ENCODE peak calls at places on chromosomes 16 and 17, in seven cellular contexts. B is ovary, A is OCI-LY7, N is heart right ventricle, F is adrenal gland, W is ascending aorta, Z is H1. Q is an unnamed sample. For H3K4me1, the result is how much of the 10 kb centered on the place peaks cover.

GRCh38 chr16:11493531-11493929 is 93.2 kb downstream of the LITAF start:
- DNase-seq in B (no peak), F (no peak), W (no peak), A (peak), Z (no peak), N (no peak), Q (no peak)

GRCh38 chr17:18093616-18094408 is 6.1 kb downstream of the DRG2 start:
- DNase-seq in A (peak), B (peak), W (no peak), F (peak), Z (no peak), N (peak), Q (no peak)

GRCh38 chr17:71922439-71922838 is 198.4 kb upstream of the SOX9 start:
- DNase-seq in A (no peak), F (no peak), B (no peak), Z (no peak), W (no peak), N (no peak), Q (no peak)

GRCh38 chr16:67882374-67883145 is 2.1 kb upstream of the NRN1L start:
- DNase-seq in B (no peak), N (peak), A (no peak), Z (no peak), W (no peak), F (peak), Q (no peak)

GRCh38 chr17:9095390-9095789 is 74.1 kb downstream of the NTN1 start:
- DNase-seq in F (no peak), W (no peak), B (no peak), Z (no peak), N (no peak), A (no peak), Q (no peak)

GRCh38 chr17:8556074-8556473 is 74.5 kb downstream of the MYH10 start:
- DNase-seq in A (no peak), W (no peak), Z (no peak), F (no peak), N (no peak), B (no peak), Q (no peak)

GRCh38 chr17:1730345-1731193 is 6.1 kb downstream of the WDR81 start:
- DNase-seq in F (peak), W (no peak), B (peak), A (no peak), Z (no peak), N (peak), Q (peak)

GRCh38 chr16:85202051-85202601 is 89.9 kb upstream of the CIBAR2 start:
- DNase-seq in W (no peak), B (no peak), F (no peak), Z (no peak), N (no peak), A (no peak), Q (no peak)

GRCh38 chr16:22977294-22977697 is 163.3 kb downstream of the HS3ST2 start:
- DNase-seq in W (no peak), F (no peak), Z (no peak), A (peak), N (no peak), B (no peak), Q (no peak)

GRCh38 chr17:49723423-49723822 is 15.7 kb upstream of the SLC35B1 start:
- DNase-seq in F (peak), N (peak), B (peak), Z (no peak), A (no peak), W (no peak), Q (no peak)

GRCh38 chr16:65410801-65411200 is 288.9 kb upstream of the CDH11 start:
- DNase-seq in W (no peak), F (no peak), B (no peak), N (no peak), Z (no peak), A (no peak), Q (no peak)

GRCh38 chr16:88768041-88768876 is 16.8 kb downstream of the PIEZO1 start:
- DNase-seq in Z (no peak), A (no peak), B (peak), N (no peak), F (no peak), W (no peak), Q (peak)
- H3K4me1 ChIP-seq in Z (under half), A (under half), B (under half), N (half or more), F (under half), W (under half), Q (half or more)

GRCh38 chr16:30569746-30570325 is 1.7 kb downstream of the ZNF688 start:
- DNase-seq in W (no peak), F (no peak), Z (no peak), B (no peak), A (no peak), N (no peak), Q (no peak)

GRCh38 chr16:30571444-30572322 is at the start of gene ZNF688:
- DNase-seq in F (peak), B (peak), Z (peak), W (peak), A (peak), N (peak), Q (peak)

GRCh38 chr16:30567160-30567990 is 4.1 kb downstream of the ZNF688 start:
- DNase-seq in W (no peak), N (no peak), B (no peak), Z (no peak), F (no peak), A (no peak), Q (no peak)

GRCh38 chr16:30567991-30568638 is 3.4 kb downstream of the ZNF688 start:
- DNase-seq in N (no peak), A (peak), F (no peak), W (no peak), B (no peak), Z (no peak), Q (no peak)

GRCh38 chr16:30570621-30571443 is 682 bp downstream of the ZNF688 start:
- DNase-seq in W (no peak), Z (no peak), N (peak), B (peak), A (no peak), F (no peak), Q (no peak)
- H3K27ac ChIP-seq in W (peak), Z (peak), N (peak), B (peak), A (peak), F (peak), Q (peak)

GRCh38 chr16:14486520-14487303 is 143.3 kb downstream of the PARN start:
- DNase-seq in B (peak), A (no peak), F (peak), W (peak), N (peak), Z (no peak), Q (peak)

GRCh38 chr16:14489460-14489859 is 140.6 kb downstream of the PARN start:
- DNase-seq in F (no peak), N (no peak), Z (no peak), B (no peak), A (peak), W (no peak), Q (no peak)

GRCh38 chr16:14485131-14485551 is 144.9 kb downstream of the PARN start:
- DNase-seq in W (no peak), N (no peak), F (no peak), B (no peak), A (no peak), Z (no peak), Q (no peak)

GRCh38 chr16:14485811-14486519 is 144.1 kb downstream of the PARN start:
- DNase-seq in F (no peak), B (no peak), W (no peak), A (no peak), Z (no peak), N (no peak), Q (no peak)

DNA sequence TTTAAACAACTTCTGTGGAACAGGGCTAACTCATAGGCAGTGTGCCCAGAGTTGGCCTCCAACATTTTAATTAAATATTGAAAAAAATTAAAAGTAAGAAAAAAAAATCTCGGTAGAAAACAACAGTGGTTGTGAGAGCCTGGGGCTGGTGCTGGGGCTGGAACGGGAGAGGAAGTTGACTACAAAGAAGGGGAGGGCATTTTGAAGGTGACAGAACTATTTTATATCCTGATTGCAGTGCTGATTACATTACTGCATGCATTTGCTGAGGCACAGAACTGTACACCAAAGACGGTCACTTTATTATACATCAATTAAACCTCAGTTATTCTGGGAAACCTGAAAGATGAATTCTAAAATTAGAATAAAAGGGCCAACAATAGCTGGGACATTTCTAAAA is 142.5 kb downstream of the PARN start:
- DNase-seq in W (no peak), Z (no peak), F (no peak), B (no peak), N (no peak), A (peak), Q (no peak)
- H3K4me3 ChIP-seq in W (peak), Z (no peak), F (no peak), B (no peak), N (peak), A (no peak), Q (no peak)

GRCh38 chr16:70735141-70735979 is 49.5 kb upstream of the MTSS2 start:
- DNase-seq in F (no peak), W (no peak), Z (no peak), A (no peak), N (peak), B (no peak), Q (no peak)
- H3K4me1 ChIP-seq in F (under half), W (under half), Z (under half), A (under half), N (half or more), B (under half), Q (under half)

GRCh38 chr17:43025290-43025657 is 243 bp downstream of the RND2 start:
- DNase-seq in A (no peak), W (no peak), B (no peak), F (no peak), N (no peak), Z (no peak), Q (no peak)

GRCh38 chr17:43027091-43028032 is 2.3 kb downstream of the RND2 start:
- DNase-seq in B (no peak), A (no peak), Z (no peak), N (no peak), F (no peak), W (no peak), Q (no peak)

GRCh38 chr17:43026610-43027009 is 1.6 kb downstream of the RND2 start:
- DNase-seq in B (no peak), W (no peak), F (no peak), N (no peak), A (no peak), Z (no peak), Q (no peak)

GRCh38 chr17:43024407-43025289 is at the start of gene RND2:
- DNase-seq in A (peak), Z (peak), W (peak), F (peak), N (peak), B (peak), Q (peak)

DNA sequence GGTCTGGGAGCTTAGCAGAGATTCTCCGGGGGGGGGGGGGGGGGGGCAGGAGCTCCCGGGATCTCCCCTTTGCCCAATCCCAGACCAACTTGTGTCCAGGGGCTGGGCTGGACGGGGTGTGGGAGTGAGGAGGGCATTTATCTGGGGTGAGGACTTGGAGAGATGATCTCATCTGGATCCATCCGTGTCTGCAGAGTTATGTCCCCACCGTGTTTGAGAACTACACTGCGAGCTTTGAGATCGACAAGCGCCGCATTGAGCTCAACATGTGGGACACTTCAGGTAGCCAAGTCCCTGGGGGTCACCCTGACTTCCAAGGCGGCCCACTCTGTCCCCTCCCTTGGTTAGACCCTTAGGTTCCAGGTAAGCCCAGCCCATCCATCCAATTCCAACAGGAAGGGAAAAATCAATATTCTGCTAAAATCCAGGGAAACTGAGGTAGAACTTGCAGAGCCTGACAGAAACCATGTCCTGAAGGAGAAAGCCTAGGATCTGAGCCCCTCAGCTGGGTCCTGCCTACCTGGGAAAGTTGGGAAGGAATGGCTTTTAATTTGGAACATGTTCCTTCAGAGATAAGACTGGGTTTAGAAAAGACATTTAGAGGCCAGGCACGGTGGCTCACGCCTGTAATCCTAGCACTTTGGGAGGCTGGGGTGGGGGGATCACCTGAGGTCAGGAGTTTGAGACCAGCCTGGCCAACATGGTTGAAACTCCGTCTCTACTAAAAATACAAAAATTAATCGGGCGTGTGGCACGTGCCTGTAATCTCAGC is 921 bp downstream of the RND2 start:
- DNase-seq in Z (no peak), N (no peak), A (no peak), F (no peak), W (no peak), B (no peak), Q (no peak)
- H3K27ac ChIP-seq in Z (no peak), N (no peak), A (no peak), F (no peak), W (peak), B (peak), Q (no peak)

GRCh38 chr17:38464251-38464722 is 36.0 kb downstream of the ARHGAP23 start:
- DNase-seq in A (no peak), N (peak), W (peak), B (no peak), F (peak), Z (no peak), Q (no peak)

GRCh38 chr17:38463451-38463858 is 35.2 kb downstream of the ARHGAP23 start:
- DNase-seq in N (peak), W (no peak), B (no peak), A (no peak), Z (no peak), F (peak), Q (no peak)

GRCh38 chr17:38465420-38466345 is 37.4 kb downstream of the ARHGAP23 start:
- DNase-seq in F (peak), A (no peak), N (peak), Z (no peak), W (peak), B (peak), Q (no peak)

GRCh38 chr17:38466346-38467315 is 38.4 kb downstream of the ARHGAP23 start:
- DNase-seq in N (peak), F (no peak), Z (no peak), B (peak), A (no peak), W (no peak), Q (no peak)

DNA sequence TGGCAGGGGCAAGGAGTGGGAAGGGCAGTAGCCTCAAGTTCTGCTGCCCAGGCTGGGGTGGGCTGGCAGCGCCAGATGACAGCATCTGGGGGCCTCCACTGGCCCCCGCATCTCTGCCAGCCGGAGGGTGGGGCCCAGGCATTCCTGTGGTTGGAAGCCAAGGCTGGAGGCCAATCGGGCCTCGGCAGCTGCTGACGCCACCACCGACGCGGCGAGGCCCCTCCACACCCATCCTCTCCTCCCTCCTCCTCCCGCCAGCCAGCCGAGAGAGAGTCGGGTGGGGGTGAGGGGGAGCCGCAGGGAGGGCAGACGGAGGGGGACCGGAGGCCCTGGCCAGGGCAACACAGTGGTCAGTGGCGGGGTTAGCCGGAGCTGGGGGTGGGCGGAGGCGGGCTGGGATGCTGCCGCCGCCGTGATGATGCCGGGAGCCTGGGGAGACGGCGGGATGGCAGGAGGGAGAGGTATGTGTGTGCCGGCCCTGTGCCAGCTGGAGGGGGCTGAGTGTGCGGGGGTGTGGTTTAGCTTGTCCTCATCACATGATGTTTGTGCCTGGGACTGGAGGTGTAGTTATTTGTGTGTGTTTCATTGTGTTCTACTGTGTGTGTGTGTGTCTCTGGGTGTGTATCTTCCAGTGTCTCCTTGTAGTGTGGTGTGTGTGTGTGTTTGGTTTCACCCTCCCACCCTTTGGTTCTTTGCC is 36.6 kb downstream of the ARHGAP23 start:
- DNase-seq in N (peak), B (peak), W (peak), F (peak), Z (no peak), A (no peak), Q (peak)
- H3K4me3 ChIP-seq in N (peak), B (peak), W (peak), F (no peak), Z (no peak), A (no peak), Q (peak)

GRCh38 chr16:82772215-82772614 is 145.4 kb downstream of the CDH13 start:
- DNase-seq in A (no peak), F (no peak), B (no peak), Z (no peak), W (no peak), N (no peak), Q (no peak)

GRCh38 chr16:82767198-82767597 is 140.4 kb downstream of the CDH13 start:
- DNase-seq in A (no peak), B (no peak), Z (no peak), N (no peak), W (no peak), F (no peak), Q (no peak)

GRCh38 chr16:82773018-82773417 is 146.2 kb downstream of the CDH13 start:
- DNase-seq in N (no peak), A (no peak), F (no peak), Z (no peak), B (no peak), W (no peak), Q (no peak)

GRCh38 chr16:82767808-82768207 is 141.0 kb downstream of the CDH13 start:
- DNase-seq in F (no peak), B (no peak), A (no peak), N (no peak), W (no peak), Z (no peak), Q (no peak)

GRCh38 chr16:82769845-82770244 is 143.1 kb downstream of the CDH13 start:
- DNase-seq in A (no peak), N (peak), Z (no peak), W (no peak), B (no peak), F (no peak), Q (no peak)
- H3K4me1 ChIP-seq in A (under half), N (half or more), Z (under half), W (under half), B (under half), F (under half), Q (under half)

GRCh38 chr16:76780556-76780955 is 410.4 kb upstream of the MON1B start:
- DNase-seq in F (no peak), N (no peak), B (no peak), A (no peak), W (no peak), Z (no peak), Q (no peak)
- H3K27ac ChIP-seq in F (no peak), N (no peak), B (no peak), A (no peak), W (no peak), Z (no peak), Q (no peak)

DNA sequence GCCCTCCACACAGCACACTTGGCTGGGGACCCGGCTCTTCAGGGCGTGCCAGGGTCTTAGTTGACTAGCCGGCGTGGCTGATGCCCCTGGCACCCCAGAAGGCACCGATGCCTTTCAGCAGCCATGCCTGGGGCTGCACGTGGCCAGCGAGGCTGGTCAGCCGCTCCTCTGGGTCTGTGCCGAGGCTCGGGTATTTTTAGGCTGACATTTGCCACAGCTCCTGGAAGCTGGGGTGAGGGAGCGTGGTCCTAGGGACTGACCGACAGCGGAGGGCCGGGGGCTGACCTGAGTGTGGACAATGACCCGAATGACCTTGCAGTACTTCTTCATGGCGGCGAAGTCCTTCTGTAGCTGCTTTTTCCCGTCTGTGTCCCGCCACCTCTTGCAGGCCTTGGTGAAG is 3.9 kb downstream of the RPL3L start:
- DNase-seq in B (no peak), F (no peak), W (no peak), N (peak), Z (no peak), A (no peak), Q (no peak)
- H3K4me3 ChIP-seq in B (no peak), F (no peak), W (no peak), N (no peak), Z (no peak), A (no peak), Q (no peak)